ENCODE peak calls at places on chromosomes 5 and 9, in ten cellular contexts. One of them, this sample, is unnamed.

GRCh38 chr5:58922392-58923171 is 339.7 kb downstream of the RAB3C start:
- DNase-seq in WTC11: no peak
- DNase-seq in SK-N-SH: no peak
- DNase-seq in HepG2: no peak
- DNase-seq in GM12878: no peak
- DNase-seq in H1: no peak
- DNase-seq in endothelial cell of umbilical vein: peak
- DNase-seq in NB4: no peak
- DNase-seq in A549: no peak
- DNase-seq in K562: no peak
- DNase-seq in this sample: no peak

GRCh38 chr9:109549386-109549785 is 51.3 kb upstream of the PTPN3 start:
- DNase-seq in A549: no peak
- DNase-seq in GM12878: no peak
- DNase-seq in NB4: no peak
- DNase-seq in H1: no peak
- DNase-seq in K562: no peak
- DNase-seq in WTC11: no peak
- DNase-seq in SK-N-SH: no peak
- DNase-seq in HepG2: no peak
- DNase-seq in endothelial cell of umbilical vein: no peak
- DNase-seq in this sample: no peak

GRCh38 chr9:127742435-127743088 is 7.5 kb upstream of the TOR2A start:
- DNase-seq in GM12878: no peak
- DNase-seq in H1: peak
- DNase-seq in A549: peak
- DNase-seq in K562: peak
- DNase-seq in HepG2: no peak
- DNase-seq in WTC11: peak
- DNase-seq in SK-N-SH: peak
- DNase-seq in NB4: peak
- DNase-seq in endothelial cell of umbilical vein: no peak
- DNase-seq in this sample: no peak

GRCh38 chr5:172683696-172684464 is 42.8 kb downstream of the NEURL1B start:
- DNase-seq in WTC11: peak
- DNase-seq in A549: no peak
- DNase-seq in GM12878: no peak
- DNase-seq in K562: no peak
- DNase-seq in HepG2: no peak
- DNase-seq in H1: peak
- DNase-seq in endothelial cell of umbilical vein: peak
- DNase-seq in NB4: no peak
- DNase-seq in SK-N-SH: no peak
- DNase-seq in this sample: no peak

GRCh38 chr5:36529142-36529541 is 77.3 kb upstream of the SLC1A3 start:
- DNase-seq in H1: no peak
- DNase-seq in SK-N-SH: no peak
- DNase-seq in WTC11: no peak
- DNase-seq in HepG2: no peak
- DNase-seq in K562: no peak
- DNase-seq in GM12878: no peak
- DNase-seq in endothelial cell of umbilical vein: no peak
- DNase-seq in A549: no peak
- DNase-seq in NB4: peak
- DNase-seq in this sample: no peak

GRCh38 chr5:177357459-177358332 is at the start of gene RGS14:
- DNase-seq in WTC11: no peak
- DNase-seq in GM12878: peak
- DNase-seq in HepG2: no peak
- DNase-seq in H1: no peak
- DNase-seq in K562: no peak
- DNase-seq in A549: no peak
- DNase-seq in endothelial cell of umbilical vein: peak
- DNase-seq in NB4: peak
- DNase-seq in SK-N-SH: no peak
- DNase-seq in this sample: no peak

GRCh38 chr5:167950126-167950721 is 341.2 kb upstream of the WWC1 start:
- DNase-seq in HepG2: no peak
- DNase-seq in H1: no peak
- DNase-seq in endothelial cell of umbilical vein: no peak
- DNase-seq in SK-N-SH: no peak
- DNase-seq in GM12878: no peak
- DNase-seq in WTC11: no peak
- DNase-seq in K562: no peak
- DNase-seq in NB4: no peak
- DNase-seq in A549: no peak
- DNase-seq in this sample: no peak

GRCh38 chr9:18865542-18865941 is 167.5 kb downstream of the SAXO1 start:
- DNase-seq in WTC11: no peak
- DNase-seq in K562: no peak
- DNase-seq in SK-N-SH: no peak
- DNase-seq in NB4: no peak
- DNase-seq in HepG2: no peak
- DNase-seq in A549: no peak
- DNase-seq in H1: no peak
- DNase-seq in endothelial cell of umbilical vein: no peak
- DNase-seq in GM12878: no peak
- DNase-seq in this sample: no peak

GRCh38 chr9:81625969-81626368 is 63.4 kb downstream of the TLE1 start:
- DNase-seq in K562: no peak
- DNase-seq in A549: no peak
- DNase-seq in HepG2: no peak
- DNase-seq in endothelial cell of umbilical vein: no peak
- DNase-seq in H1: no peak
- DNase-seq in GM12878: no peak
- DNase-seq in SK-N-SH: no peak
- DNase-seq in NB4: no peak
- DNase-seq in WTC11: no peak
- DNase-seq in this sample: no peak

GRCh38 chr9:90988318-90988717 is 186.7 kb downstream of the SYK start:
- DNase-seq in SK-N-SH: no peak
- DNase-seq in HepG2: no peak
- DNase-seq in H1: no peak
- DNase-seq in A549: no peak
- DNase-seq in GM12878: no peak
- DNase-seq in endothelial cell of umbilical vein: no peak
- DNase-seq in NB4: no peak
- DNase-seq in K562: no peak
- DNase-seq in WTC11: no peak
- DNase-seq in this sample: no peak

GRCh38 chr5:7638456-7638855 is 212.5 kb downstream of the CFAP90 start:
- DNase-seq in A549: no peak
- DNase-seq in GM12878: no peak
- DNase-seq in NB4: no peak
- DNase-seq in SK-N-SH: no peak
- DNase-seq in HepG2: no peak
- DNase-seq in WTC11: no peak
- DNase-seq in K562: no peak
- DNase-seq in endothelial cell of umbilical vein: no peak
- DNase-seq in H1: no peak
- DNase-seq in this sample: no peak

GRCh38 chr9:87713278-87713989 is 12.5 kb upstream of the CTSL start:
- DNase-seq in endothelial cell of umbilical vein: peak
- DNase-seq in K562: peak
- DNase-seq in H1: no peak
- DNase-seq in NB4: peak
- DNase-seq in SK-N-SH: no peak
- DNase-seq in WTC11: no peak
- DNase-seq in GM12878: no peak
- DNase-seq in A549: peak
- DNase-seq in HepG2: peak
- DNase-seq in this sample: peak

GRCh38 chr9:117411547-117411946 is 3.3 kb downstream of the ASTN2 start:
- DNase-seq in NB4: peak
- DNase-seq in A549: peak
- DNase-seq in SK-N-SH: peak
- DNase-seq in GM12878: no peak
- DNase-seq in HepG2: peak
- DNase-seq in endothelial cell of umbilical vein: no peak
- DNase-seq in WTC11: peak
- DNase-seq in K562: peak
- DNase-seq in H1: peak
- DNase-seq in this sample: no peak

GRCh38 chr9:114621975-114622609 is 11.0 kb downstream of the TMEM268 start:
- DNase-seq in WTC11: no peak
- DNase-seq in SK-N-SH: no peak
- DNase-seq in A549: peak
- DNase-seq in endothelial cell of umbilical vein: peak
- DNase-seq in K562: no peak
- DNase-seq in HepG2: no peak
- DNase-seq in GM12878: no peak
- DNase-seq in NB4: no peak
- DNase-seq in H1: no peak
- DNase-seq in this sample: no peak

DNA sequence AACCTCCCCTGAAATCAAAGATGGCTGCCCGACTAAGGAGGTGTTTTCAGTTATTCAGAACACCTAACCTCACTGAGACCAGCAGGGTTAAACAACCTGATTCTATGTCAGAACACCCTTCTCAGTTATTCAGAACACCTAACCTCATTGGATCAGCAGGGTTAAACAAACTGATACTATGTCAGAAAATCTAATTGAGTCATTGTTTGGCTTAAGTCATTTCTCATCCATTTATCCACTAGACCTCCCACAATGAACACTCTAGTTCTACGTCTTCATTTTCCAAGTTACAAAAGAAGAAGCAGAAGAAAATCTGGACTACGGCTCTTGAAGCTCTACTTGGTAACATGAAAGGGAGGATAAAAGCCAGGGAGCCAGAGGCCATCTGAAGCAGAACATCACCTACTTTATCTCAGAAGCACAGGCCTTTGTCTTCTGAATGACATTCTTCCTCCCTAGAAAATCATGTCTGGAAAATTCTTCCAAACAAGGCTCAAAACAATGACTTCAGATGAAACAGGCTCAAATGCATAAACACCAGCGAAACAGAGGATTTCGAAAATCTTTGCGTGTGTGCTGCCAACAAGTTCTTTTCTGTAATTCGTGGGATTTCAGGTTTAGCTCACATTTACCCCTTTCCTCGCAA is 35.4 kb upstream of the TGFBI start:
- DNase-seq in HepG2: no peak
- DNase-seq in WTC11: no peak
- DNase-seq in NB4: no peak
- DNase-seq in GM12878: no peak
- DNase-seq in SK-N-SH: no peak
- DNase-seq in endothelial cell of umbilical vein: peak
- DNase-seq in K562: no peak
- DNase-seq in A549: no peak
- DNase-seq in H1: no peak
- DNase-seq in this sample: no peak
- TF ChIP-seq MAX in HepG2: no peak
- TF ChIP-seq MAX in WTC11: no peak
- TF ChIP-seq MAX in NB4: no peak
- TF ChIP-seq MAX in GM12878: no peak
- TF ChIP-seq MAX in SK-N-SH: no peak
- TF ChIP-seq MAX in endothelial cell of umbilical vein: no peak
- TF ChIP-seq MAX in K562: no peak
- TF ChIP-seq MAX in A549: no peak
- TF ChIP-seq MAX in H1: no peak
- TF ChIP-seq MAX in this sample: no peak

GRCh38 chr9:4886698-4887097 is 94.0 kb downstream of the RCL1 start:
- DNase-seq in GM12878: peak
- DNase-seq in A549: no peak
- DNase-seq in NB4: no peak
- DNase-seq in H1: no peak
- DNase-seq in WTC11: no peak
- DNase-seq in SK-N-SH: no peak
- DNase-seq in HepG2: no peak
- DNase-seq in endothelial cell of umbilical vein: no peak
- DNase-seq in K562: no peak
- DNase-seq in this sample: no peak
- TF ChIP-seq MAX in GM12878: no peak
- TF ChIP-seq MAX in A549: no peak
- TF ChIP-seq MAX in NB4: no peak
- TF ChIP-seq MAX in H1: no peak
- TF ChIP-seq MAX in WTC11: no peak
- TF ChIP-seq MAX in SK-N-SH: no peak
- TF ChIP-seq MAX in HepG2: no peak
- TF ChIP-seq MAX in endothelial cell of umbilical vein: no peak
- TF ChIP-seq MAX in K562: no peak
- TF ChIP-seq MAX in this sample: no peak

GRCh38 chr5:137414112-137414511 is 85.0 kb downstream of the SPOCK1 start:
- DNase-seq in GM12878: no peak
- DNase-seq in K562: no peak
- DNase-seq in HepG2: no peak
- DNase-seq in A549: no peak
- DNase-seq in WTC11: no peak
- DNase-seq in H1: no peak
- DNase-seq in endothelial cell of umbilical vein: no peak
- DNase-seq in SK-N-SH: peak
- DNase-seq in NB4: no peak
- DNase-seq in this sample: no peak
- TF ChIP-seq MAX in GM12878: no peak
- TF ChIP-seq MAX in K562: no peak
- TF ChIP-seq MAX in HepG2: no peak
- TF ChIP-seq MAX in A549: no peak
- TF ChIP-seq MAX in WTC11: no peak
- TF ChIP-seq MAX in H1: no peak
- TF ChIP-seq MAX in endothelial cell of umbilical vein: no peak
- TF ChIP-seq MAX in SK-N-SH: no peak
- TF ChIP-seq MAX in NB4: no peak
- TF ChIP-seq MAX in this sample: no peak

GRCh38 chr9:132645711-132646110 is 24.1 kb downstream of the DDX31 start:
- DNase-seq in A549: no peak
- DNase-seq in H1: no peak
- DNase-seq in HepG2: no peak
- DNase-seq in WTC11: no peak
- DNase-seq in K562: no peak
- DNase-seq in NB4: no peak
- DNase-seq in endothelial cell of umbilical vein: no peak
- DNase-seq in GM12878: no peak
- DNase-seq in SK-N-SH: no peak
- DNase-seq in this sample: no peak

GRCh38 chr9:132641216-132641615 is 28.6 kb downstream of the DDX31 start:
- DNase-seq in WTC11: no peak
- DNase-seq in H1: no peak
- DNase-seq in SK-N-SH: no peak
- DNase-seq in HepG2: no peak
- DNase-seq in endothelial cell of umbilical vein: no peak
- DNase-seq in K562: no peak
- DNase-seq in NB4: no peak
- DNase-seq in A549: no peak
- DNase-seq in GM12878: no peak
- DNase-seq in this sample: no peak

GRCh38 chr9:132646726-132647125 is 23.1 kb downstream of the DDX31 start:
- DNase-seq in WTC11: no peak
- DNase-seq in SK-N-SH: no peak
- DNase-seq in GM12878: no peak
- DNase-seq in endothelial cell of umbilical vein: no peak
- DNase-seq in A549: no peak
- DNase-seq in H1: no peak
- DNase-seq in NB4: no peak
- DNase-seq in HepG2: no peak
- DNase-seq in K562: no peak
- DNase-seq in this sample: no peak

GRCh38 chr9:132645306-132645705 is 24.5 kb downstream of the DDX31 start:
- DNase-seq in SK-N-SH: no peak
- DNase-seq in NB4: no peak
- DNase-seq in H1: no peak
- DNase-seq in WTC11: no peak
- DNase-seq in HepG2: no peak
- DNase-seq in GM12878: no peak
- DNase-seq in K562: no peak
- DNase-seq in A549: no peak
- DNase-seq in endothelial cell of umbilical vein: no peak
- DNase-seq in this sample: no peak

GRCh38 chr9:132644251-132644650 is 25.5 kb downstream of the DDX31 start:
- DNase-seq in SK-N-SH: peak
- DNase-seq in NB4: peak
- DNase-seq in H1: no peak
- DNase-seq in GM12878: no peak
- DNase-seq in A549: peak
- DNase-seq in HepG2: peak
- DNase-seq in K562: peak
- DNase-seq in WTC11: no peak
- DNase-seq in endothelial cell of umbilical vein: no peak
- DNase-seq in this sample: no peak
- TF ChIP-seq MAX in SK-N-SH: no peak
- TF ChIP-seq MAX in NB4: no peak
- TF ChIP-seq MAX in H1: no peak
- TF ChIP-seq MAX in GM12878: no peak
- TF ChIP-seq MAX in A549: no peak
- TF ChIP-seq MAX in HepG2: no peak
- TF ChIP-seq MAX in K562: no peak
- TF ChIP-seq MAX in WTC11: no peak
- TF ChIP-seq MAX in endothelial cell of umbilical vein: no peak
- TF ChIP-seq MAX in this sample: no peak

This sample was measured in HCT116.